ENCODE peak calls at places on chromosomes 7 and 10, in ten cellular contexts. Y, F, T, J, X, W, D, V, A and L are unnamed samples.

GRCh38 chr10:80194373-80195045 is 10.8 kb downstream of the ANXA11 start:
- DNase-seq in F (no peak), A (no peak), D (no peak), X (no peak), W (no peak), J (no peak), T (no peak), V (no peak), Y (no peak), L (no peak)

GRCh38 chr10:1894912-1895311 is 157.6 kb upstream of the ADARB2 start:
- DNase-seq in J (no peak), F (no peak), X (no peak), D (no peak), Y (no peak), V (no peak), W (no peak), A (no peak), T (no peak), L (no peak)

GRCh38 chr10:59536151-59536550 is 173.5 kb downstream of the SLC16A9 start:
- DNase-seq in Y (no peak), V (no peak), T (no peak), F (peak), D (no peak), J (no peak), A (no peak), X (no peak), W (no peak), L (no peak)

GRCh38 chr7:94696981-94697670 is 41.2 kb upstream of the SGCE start:
- DNase-seq in V (no peak), X (no peak), Y (no peak), D (no peak), A (peak), J (peak), W (peak), F (peak), T (no peak), L (no peak)

GRCh38 chr10:120456143-120456625 is 843 bp upstream of the PLPP4 start:
- DNase-seq in T (no peak), W (no peak), J (no peak), A (no peak), Y (no peak), D (no peak), F (no peak), X (no peak), V (no peak), L (no peak)

GRCh38 chr7:26476271-26476670 is 184.6 kb downstream of the SNX10 start:
- DNase-seq in J (no peak), D (no peak), X (no peak), A (no peak), Y (no peak), T (no peak), V (no peak), W (no peak), F (no peak), L (no peak)

GRCh38 chr7:20793258-20793657 is 6.6 kb upstream of the SP8 start:
- DNase-seq in J (no peak), W (no peak), V (no peak), T (no peak), Y (no peak), D (no peak), X (no peak), F (no peak), A (no peak), L (no peak)

GRCh38 chr7:94512735-94513564 is 3.3 kb downstream of the CASD1 start:
- DNase-seq in V (no peak), T (no peak), W (no peak), J (no peak), A (peak), X (no peak), Y (no peak), F (no peak), D (no peak), L (no peak)

GRCh38 chr7:42456267-42456666 is 219.3 kb upstream of the GLI3 start:
- DNase-seq in J (no peak), V (peak), T (no peak), X (no peak), F (no peak), W (no peak), Y (no peak), D (no peak), A (no peak), L (no peak)

GRCh38 chr10:62860946-62861345 is 44.8 kb upstream of the EGR2 start:
- DNase-seq in F (no peak), W (no peak), Y (no peak), D (peak), T (no peak), J (no peak), V (no peak), A (no peak), X (no peak), L (no peak)

GRCh38 chr10:132457328-132458070 is 60.5 kb downstream of the PWWP2B start:
- DNase-seq in J (no peak), X (no peak), Y (no peak), F (no peak), W (no peak), A (no peak), V (peak), D (no peak), T (peak), L (peak)

GRCh38 chr7:33918401-33919120 is 13.2 kb downstream of the BMPER start:
- DNase-seq in W (no peak), J (no peak), Y (no peak), T (no peak), D (no peak), V (no peak), A (no peak), F (no peak), X (no peak), L (no peak)

GRCh38 chr10:56561336-56561735 is 200.3 kb upstream of the ZWINT start:
- DNase-seq in F (no peak), X (no peak), J (no peak), D (no peak), V (no peak), T (no peak), Y (no peak), W (no peak), A (no peak), L (no peak)

GRCh38 chr7:135924302-135924701 is 52.9 kb downstream of the MTPN start:
- DNase-seq in D (no peak), V (no peak), X (no peak), T (no peak), A (no peak), F (peak), Y (no peak), W (no peak), J (no peak), L (no peak)

GRCh38 chr7:47458057-47458456 is 123.9 kb downstream of the TNS3 start:
- DNase-seq in D (no peak), T (no peak), F (peak), A (no peak), X (no peak), J (no peak), Y (no peak), V (no peak), W (peak), L (no peak)

GRCh38 chr7:127447326-127447945 is 54.9 kb upstream of the ZNF800 start:
- DNase-seq in D (peak), J (peak), W (no peak), T (peak), X (no peak), F (peak), V (no peak), A (no peak), Y (peak), L (no peak)
- TF ChIP-seq CTCF in D (no peak), J (peak), W (no peak), T (peak), X (peak), F (peak), V (peak), A (peak), Y (peak), L (peak)

DNA sequence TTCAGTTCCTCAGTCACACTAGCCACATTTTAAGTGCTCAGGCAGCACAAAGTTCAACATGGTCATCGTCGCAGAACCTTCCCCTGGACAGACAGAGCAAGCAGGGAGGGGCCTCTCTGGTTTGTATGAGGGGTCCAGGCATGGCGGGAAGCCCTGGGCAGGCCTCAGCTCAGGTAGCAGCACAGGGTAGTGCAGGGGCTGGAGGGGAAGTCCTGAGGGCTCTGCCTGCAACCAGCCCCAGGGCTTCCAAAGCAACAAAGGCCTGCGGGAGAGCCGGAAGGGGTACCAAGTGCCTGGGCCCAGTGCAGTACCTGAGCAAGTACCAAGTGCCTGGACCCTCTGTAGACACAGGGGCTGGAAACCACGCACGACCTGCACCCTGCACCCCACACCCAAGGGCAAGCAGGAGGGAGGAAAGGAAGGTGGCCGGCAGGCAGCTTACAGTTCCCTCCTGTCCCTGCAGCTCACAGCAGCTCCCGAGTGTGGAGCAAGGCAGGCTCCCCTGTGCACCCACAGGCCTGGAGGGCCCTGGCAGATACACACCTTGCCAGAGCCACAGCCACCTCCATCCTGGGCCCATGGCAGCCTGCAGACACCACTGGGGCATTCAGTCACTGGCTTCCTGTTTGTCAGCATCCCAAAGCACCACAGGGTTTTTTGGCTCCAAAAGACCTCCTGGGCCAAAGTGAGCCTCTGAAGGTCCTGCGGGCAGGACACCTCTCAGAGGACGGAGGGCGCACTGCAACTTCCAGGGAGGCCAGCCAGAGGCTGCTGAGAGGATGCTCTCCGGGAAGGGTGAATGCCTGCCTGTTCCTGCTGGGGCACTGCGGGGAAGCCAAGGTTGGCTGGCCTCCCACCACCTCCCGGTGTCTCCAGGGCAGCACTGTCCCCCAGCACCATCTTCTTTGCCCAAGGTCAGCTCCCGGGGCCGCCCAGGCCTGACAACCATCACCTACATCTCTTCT is 6.5 kb upstream of the RET start:
- DNase-seq in J (no peak), W (no peak), X (no peak), A (no peak), T (no peak), Y (no peak), D (no peak), V (no peak), F (no peak), L (peak)
- TF ChIP-seq CTCF in J (no peak), W (no peak), X (no peak), A (no peak), T (no peak), Y (no peak), D (no peak), V (no peak), F (no peak), L (no peak)

DNA sequence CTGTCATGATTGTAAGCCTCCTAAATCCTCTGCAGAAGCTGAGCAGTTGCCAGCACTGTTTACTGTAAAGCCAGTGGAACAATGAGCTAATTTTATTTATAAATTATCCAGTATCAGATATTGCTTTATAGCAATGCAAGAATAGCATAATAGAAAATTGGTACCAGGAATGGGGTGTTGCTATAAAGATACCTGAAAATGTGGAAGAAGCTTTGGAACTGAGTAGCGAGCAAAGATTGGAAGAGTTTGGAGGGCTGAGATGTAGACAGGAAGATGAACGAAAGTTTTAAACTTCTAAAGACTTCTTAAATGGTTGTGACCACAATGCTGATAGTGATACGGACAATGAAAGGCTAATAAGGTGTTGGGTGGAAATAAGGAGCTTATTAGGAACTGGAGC is 917.4 kb upstream of the POT1 start:
- DNase-seq in Y (no peak), F (no peak), D (no peak), V (no peak), J (no peak), W (no peak), X (no peak), A (no peak), T (no peak), L (no peak)
- TF ChIP-seq CTCF in Y (no peak), F (no peak), D (no peak), V (no peak), J (no peak), W (no peak), X (no peak), A (no peak), T (no peak), L (no peak)

DNA sequence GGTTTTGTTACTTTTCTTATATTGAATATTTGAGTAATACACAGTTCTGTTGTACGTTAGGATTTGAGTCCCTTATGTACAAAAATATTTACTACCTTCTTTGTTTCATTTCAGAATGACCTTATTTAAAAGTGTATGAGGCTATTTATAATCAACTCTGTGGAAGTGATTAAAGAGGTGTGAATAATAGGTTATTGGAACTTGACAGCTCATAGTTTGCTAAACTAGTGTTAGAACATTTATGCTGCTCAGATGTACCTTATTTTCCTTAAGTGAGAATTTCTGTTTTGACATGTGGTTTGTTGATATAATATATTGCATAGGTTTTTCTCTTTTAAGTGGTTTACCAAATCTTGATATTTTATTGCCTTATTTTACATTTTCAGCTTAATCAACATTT is 105.5 kb downstream of the ZEB1 start:
- DNase-seq in D (no peak), V (no peak), F (no peak), W (no peak), T (no peak), Y (no peak), A (no peak), X (no peak), J (no peak), L (no peak)
- TF ChIP-seq CTCF in D (no peak), V (no peak), F (no peak), W (no peak), T (no peak), Y (no peak), A (no peak), X (no peak), J (no peak), L (no peak)

GRCh38 chr10:22258471-22258870 is 40.7 kb upstream of the EBLN1 start:
- DNase-seq in A (no peak), W (no peak), D (no peak), V (no peak), J (no peak), F (no peak), X (no peak), Y (no peak), T (no peak), L (no peak)

GRCh38 chr10:22253578-22253882 is 35.7 kb upstream of the EBLN1 start:
- DNase-seq in J (no peak), Y (no peak), X (no peak), W (peak), V (peak), F (no peak), A (peak), D (peak), T (peak), L (no peak)

GRCh38 chr10:22263106-22263505 is 45.3 kb upstream of the EBLN1 start:
- DNase-seq in T (no peak), V (no peak), Y (no peak), F (no peak), W (no peak), X (no peak), J (no peak), A (no peak), D (no peak), L (no peak)

DNA sequence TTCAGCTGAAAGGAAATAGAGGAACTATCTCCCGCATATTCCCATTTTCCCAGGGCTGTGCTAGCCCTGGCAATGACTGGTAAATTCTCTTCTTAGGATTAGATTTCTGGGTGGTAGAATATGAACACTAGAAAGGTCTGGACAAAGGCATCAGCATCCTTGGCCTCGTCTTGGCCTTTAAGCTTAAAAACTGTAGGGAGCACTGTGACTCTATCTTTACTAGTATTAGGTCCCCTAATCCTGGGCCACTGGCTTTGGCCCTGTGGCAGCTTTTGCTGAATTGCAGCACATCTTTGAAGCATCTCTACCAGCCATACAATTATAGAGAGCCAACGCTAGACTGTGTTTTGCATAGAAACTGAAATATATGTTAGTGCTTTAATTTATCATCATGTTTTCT is 41.5 kb upstream of the EBLN1 start:
- DNase-seq in Y (peak), J (no peak), D (no peak), T (peak), W (no peak), V (no peak), A (no peak), X (no peak), F (no peak), L (no peak)
- TF ChIP-seq CTCF in Y (peak), J (no peak), D (no peak), T (no peak), W (no peak), V (no peak), A (no peak), X (no peak), F (no peak), L (peak)